ENCODE peak calls at places on chromosomes 1 and 21, in nine cellular contexts. L is GM13977, B is body of pancreas, J is omental fat pad, K is mucosa of descending colon, H is fibroblast of lung, S is PC-9, R is upper lobe of right lung, D is progenitor cell of endocrine pancreas. Q is an unnamed sample.

GRCh38 chr1:173002891-173003582 is 47.7 kb downstream of the TNFSF18 start:
- DNase-seq in J (no peak), R (no peak), K (no peak), D (no peak), S (no peak), L (no peak), B (no peak), H (peak), Q (no peak)

GRCh38 chr1:152328801-152329391 is 3.9 kb upstream of the FLG start:
- DNase-seq in D (no peak), K (no peak), L (no peak), R (no peak), H (no peak), B (no peak), J (no peak), S (no peak), Q (no peak)

GRCh38 chr1:110631836-110632620 is 25.9 kb upstream of the KCNA2 start:
- DNase-seq in K (no peak), R (no peak), H (no peak), B (no peak), J (no peak), L (no peak), D (no peak), S (no peak), Q (no peak)

GRCh38 chr21:39568380-39568779 is 44.4 kb upstream of the B3GALT5 start:
- DNase-seq in L (no peak), K (no peak), J (no peak), R (no peak), B (no peak), S (no peak), H (no peak), D (no peak), Q (no peak)

GRCh38 chr1:152111515-152111968 is 3.7 kb downstream of the TCHH start:
- DNase-seq in D (no peak), H (peak), R (no peak), J (no peak), S (no peak), K (peak), B (no peak), L (peak), Q (no peak)

GRCh38 chr1:246769306-246769705 is 45.1 kb downstream of the SCCPDH start:
- DNase-seq in K (no peak), R (no peak), H (peak), D (no peak), B (no peak), J (no peak), S (no peak), L (no peak), Q (no peak)

GRCh38 chr1:109527846-109528245 is 11.8 kb upstream of the GPR61 start:
- DNase-seq in S (no peak), H (no peak), K (no peak), D (no peak), R (no peak), B (no peak), J (no peak), L (no peak), Q (no peak)

GRCh38 chr1:175313672-175314225 is 121.2 kb upstream of the KIAA0040 start:
- DNase-seq in K (no peak), J (no peak), B (no peak), H (no peak), D (no peak), L (no peak), R (no peak), S (no peak), Q (no peak)

GRCh38 chr1:156077430-156077760 is 4.9 kb downstream of the MEX3A start:
- DNase-seq in R (no peak), D (no peak), H (no peak), B (no peak), L (no peak), J (no peak), S (no peak), K (no peak), Q (no peak)

GRCh38 chr1:26060832-26061574 is 6.4 kb downstream of the TRIM63 start:
- DNase-seq in D (no peak), K (no peak), S (no peak), L (no peak), R (no peak), H (no peak), B (no peak), J (no peak), Q (no peak)

GRCh38 chr1:243325305-243325890 is 69.6 kb downstream of the SDCCAG8 start:
- DNase-seq in B (no peak), J (no peak), H (peak), K (no peak), D (no peak), R (no peak), L (peak), S (peak), Q (no peak)

GRCh38 chr1:85198864-85199263 is 2.0 kb downstream of the SYDE2 start:
- DNase-seq in D (no peak), H (no peak), J (no peak), R (no peak), L (no peak), S (no peak), K (no peak), B (no peak), Q (no peak)

GRCh38 chr21:24705201-24705600 is 902.1 kb downstream of the MRPL39 start:
- DNase-seq in R (no peak), S (no peak), D (no peak), B (no peak), K (no peak), H (peak), J (no peak), L (no peak), Q (no peak)

GRCh38 chr1:229798558-229798957 is 172.5 kb downstream of the URB2 start:
- DNase-seq in L (no peak), K (no peak), S (no peak), D (no peak), J (no peak), B (no peak), R (no peak), H (no peak), Q (no peak)

GRCh38 chr21:45883090-45883489 is 98.5 kb upstream of the COL6A1 start:
- DNase-seq in J (no peak), S (no peak), R (no peak), H (no peak), D (no peak), K (no peak), L (no peak), B (no peak), Q (no peak)

GRCh38 chr1:57296726-57297252 is 127.1 kb downstream of the DAB1 start:
- DNase-seq in H (no peak), S (no peak), D (no peak), J (no peak), R (no peak), K (no peak), B (no peak), L (no peak), Q (no peak)

GRCh38 chr1:44425327-44426082 is 20.4 kb downstream of the RNF220 start:
- DNase-seq in L (no peak), K (no peak), S (no peak), H (no peak), B (no peak), J (no peak), D (no peak), R (no peak), Q (no peak)

GRCh38 chr1:168729405-168729802 is 398 bp upstream of the DPT start:
- DNase-seq in H (no peak), L (no peak), S (no peak), R (no peak), K (no peak), D (no peak), B (no peak), J (no peak), Q (no peak)

GRCh38 chr21:34201441-34201838 is 128.1 kb downstream of the MRPS6 start:
- DNase-seq in D (no peak), S (no peak), R (no peak), B (no peak), L (no peak), K (no peak), J (no peak), H (no peak), Q (no peak)

GRCh38 chr1:244353572-244354091 is 98.1 kb downstream of the ADSS2 start:
- DNase-seq in R (no peak), H (peak), K (peak), J (peak), L (no peak), D (no peak), B (peak), S (peak), Q (peak)

GRCh38 chr1:42877380-42877779 is 31.0 kb downstream of the ZNF691 start:
- DNase-seq in K (no peak), B (no peak), R (no peak), D (no peak), L (no peak), H (no peak), S (no peak), J (no peak), Q (no peak)

GRCh38 chr1:65722461-65722860 is 70.2 kb upstream of the PDE4B start:
- DNase-seq in H (no peak), S (no peak), B (no peak), R (no peak), D (no peak), K (no peak), L (no peak), J (no peak), Q (no peak)

GRCh38 chr1:41261926-41262618 is 20.0 kb upstream of the SCMH1 start:
- DNase-seq in K (no peak), J (no peak), S (no peak), B (no peak), R (no peak), L (no peak), H (no peak), D (no peak), Q (no peak)

GRCh38 chr1:171644805-171645483 is 7.5 kb downstream of the MYOC start:
- DNase-seq in D (peak), B (peak), H (peak), S (peak), J (peak), K (peak), R (no peak), L (peak), Q (peak)

GRCh38 chr1:206559661-206559995 is 52.3 kb downstream of the RASSF5 start:
- DNase-seq in D (no peak), J (no peak), K (no peak), R (no peak), S (no peak), H (no peak), L (no peak), B (no peak), Q (no peak)
- TF ChIP-seq CTCF in D (no peak), J (no peak), K (no peak), R (no peak), S (no peak), H (no peak), L (no peak), B (no peak), Q (no peak)

DNA sequence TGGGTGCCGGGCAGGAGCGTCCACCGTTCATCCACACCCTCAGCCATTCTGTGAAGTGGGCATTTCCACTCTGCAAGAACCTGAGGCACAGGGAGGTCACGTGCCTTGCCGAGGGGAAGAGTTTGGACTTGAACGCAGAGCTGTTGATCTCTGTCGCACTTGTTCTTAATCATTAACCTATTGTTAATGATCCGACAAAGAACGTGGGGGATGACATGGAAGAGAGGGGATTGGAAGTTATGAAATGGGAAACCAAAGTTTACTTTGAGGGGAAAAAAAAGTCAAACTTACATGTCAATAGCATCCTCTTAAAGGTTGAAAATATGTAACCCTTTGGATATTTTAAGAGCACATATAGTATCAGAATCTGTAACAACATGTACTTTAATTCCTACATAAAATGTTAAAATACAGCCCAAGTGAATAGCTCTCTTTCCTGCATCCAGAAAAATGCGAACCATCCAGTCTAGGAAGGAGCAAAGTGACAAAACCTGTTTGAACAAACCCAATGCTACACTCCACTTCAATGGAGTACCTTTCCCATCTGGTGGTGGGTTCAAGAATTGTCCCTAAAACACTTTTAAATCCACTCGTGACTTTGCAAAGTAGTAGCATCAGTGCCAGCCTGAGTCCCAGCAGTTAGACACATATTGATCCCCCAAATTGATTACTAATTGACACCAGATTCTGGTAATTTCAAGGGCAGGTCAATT is 75.5 kb downstream of the SETD4 start:
- DNase-seq in D (no peak), R (no peak), H (no peak), S (peak), B (no peak), K (no peak), L (no peak), J (no peak), Q (no peak)
- TF ChIP-seq CTCF in D (peak), R (no peak), H (no peak), S (peak), B (no peak), K (no peak), L (no peak), J (no peak), Q (no peak)

GRCh38 chr1:52627028-52627427 is 5.9 kb upstream of the SHISAL2A start:
- DNase-seq in H (no peak), S (no peak), D (no peak), R (no peak), L (no peak), J (no peak), K (no peak), B (no peak), Q (no peak)
- TF ChIP-seq CTCF in H (no peak), S (no peak), D (no peak), R (no peak), L (no peak), J (no peak), K (no peak), B (no peak), Q (no peak)

DNA sequence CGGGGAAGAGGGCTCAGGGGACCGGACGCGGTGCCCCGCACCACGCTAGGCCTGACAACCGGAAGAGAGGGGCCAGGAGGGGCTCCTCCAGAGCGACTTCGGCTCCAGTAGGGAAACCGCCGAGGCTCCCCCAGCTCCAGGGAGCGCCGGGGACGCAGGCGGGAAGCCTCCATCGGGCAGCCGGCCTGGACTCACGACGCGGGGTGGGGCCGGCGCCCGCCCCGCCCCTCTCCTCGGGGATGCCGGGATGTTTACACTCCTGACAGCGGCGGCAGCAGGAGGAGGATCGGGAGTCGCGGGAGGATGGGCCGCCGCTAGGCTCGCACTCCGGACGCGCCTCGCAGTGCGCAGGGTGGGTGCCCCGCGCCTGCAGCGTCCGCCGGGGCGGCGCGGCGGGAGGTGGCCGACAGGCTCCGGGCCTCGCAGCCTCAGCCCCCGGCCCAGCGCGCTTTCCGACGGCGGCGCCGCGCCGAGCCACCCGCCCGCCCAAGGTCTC is at the start of gene NEK7:
- DNase-seq in B (peak), K (peak), J (peak), H (peak), S (peak), R (peak), D (peak), L (peak), Q (peak)
- TF ChIP-seq CTCF in B (no peak), K (no peak), J (no peak), H (no peak), S (no peak), R (no peak), D (no peak), L (no peak), Q (no peak)

GRCh38 chr1:157626099-157626498 is 28.2 kb upstream of the FCRL4 start:
- DNase-seq in J (no peak), R (no peak), S (no peak), B (no peak), D (no peak), H (no peak), K (no peak), L (peak), Q (no peak)
- TF ChIP-seq CTCF in J (no peak), R (no peak), S (peak), B (peak), D (peak), H (no peak), K (no peak), L (peak), Q (no peak)

DNA sequence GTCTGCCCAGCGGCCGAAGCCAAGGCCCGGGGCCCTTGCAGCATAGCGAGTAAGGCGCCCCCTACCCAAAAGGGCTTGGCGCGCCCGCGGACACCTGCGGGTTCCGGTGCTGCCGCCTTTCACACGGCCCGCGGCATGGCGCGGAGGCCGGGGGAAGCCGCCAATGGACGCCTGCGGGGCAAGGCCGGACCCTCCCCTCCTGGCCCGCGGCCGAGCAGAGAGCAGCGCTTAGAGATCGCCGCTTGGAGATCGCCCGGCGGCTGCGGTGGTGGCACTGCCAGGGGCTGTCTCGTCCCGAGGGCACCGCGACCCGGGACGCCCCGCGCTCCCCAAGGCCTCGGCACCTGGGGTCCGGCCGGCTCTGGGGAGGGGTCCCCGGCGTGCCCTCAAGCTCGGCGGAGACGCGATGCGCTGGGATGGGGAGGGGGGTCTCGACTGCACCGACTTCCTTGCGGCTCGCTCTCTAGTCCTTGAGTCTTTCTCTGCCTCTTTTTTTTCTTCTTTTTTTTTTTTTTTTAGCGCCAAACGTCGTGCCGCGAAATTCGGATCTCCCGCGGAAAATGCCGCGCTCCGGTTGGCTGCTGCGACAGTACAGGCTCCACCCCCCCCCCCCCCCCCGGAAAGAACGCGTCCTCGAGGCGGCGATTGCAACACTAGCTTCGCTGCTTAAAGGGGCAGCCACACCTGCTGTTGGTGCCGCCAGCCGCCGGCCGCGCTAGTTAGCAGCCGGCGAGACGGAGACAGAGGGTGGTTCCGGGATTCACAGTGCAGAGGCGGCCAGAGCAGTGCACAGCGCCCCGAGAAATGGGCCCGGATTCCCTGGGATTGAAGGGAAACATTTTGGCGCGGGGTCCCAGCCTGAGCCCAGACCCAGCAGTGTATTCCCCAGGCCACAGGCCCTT is at the start of gene E2F2:
- DNase-seq in R (peak), L (peak), S (peak), B (peak), D (peak), K (peak), J (peak), H (peak), Q (peak)
- TF ChIP-seq CTCF in R (peak), L (peak), S (no peak), B (no peak), D (peak), K (no peak), J (no peak), H (peak), Q (peak)

DNA sequence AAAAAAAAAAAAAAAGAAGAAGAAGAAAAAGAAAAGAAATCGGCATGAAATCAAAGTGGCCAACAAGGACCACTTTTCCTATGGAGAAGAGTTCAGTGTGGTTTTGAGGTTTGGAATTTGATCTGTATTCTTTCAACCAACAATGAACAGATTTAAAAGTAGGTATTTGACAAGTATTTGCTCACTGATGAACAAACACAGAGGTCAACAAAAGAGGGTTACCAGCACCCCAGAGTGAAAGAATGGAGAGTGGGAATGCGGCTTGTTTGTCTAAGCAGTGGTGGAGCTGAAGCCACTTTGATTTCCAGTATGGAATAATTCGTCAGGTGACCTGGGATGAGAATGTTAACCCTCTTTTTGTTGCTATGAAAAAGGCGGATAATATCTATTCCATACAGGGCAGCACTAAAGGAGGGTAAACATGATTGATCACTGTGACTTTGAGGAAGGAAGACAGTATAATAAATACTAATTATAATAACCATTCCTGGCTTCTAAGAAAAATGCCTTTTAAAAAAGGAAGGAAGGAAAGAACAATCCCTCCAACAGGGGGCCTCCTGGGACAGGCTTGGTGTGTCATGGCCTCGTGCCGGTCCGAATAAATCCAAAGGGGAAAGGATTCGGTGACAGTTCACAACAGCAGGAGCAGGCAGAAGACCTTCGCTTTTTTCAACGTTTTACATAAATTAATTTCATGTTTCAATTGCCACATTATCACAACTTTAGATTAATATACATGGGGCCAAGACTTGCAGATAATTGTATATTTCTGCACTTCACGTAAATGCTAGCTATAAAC is 37.2 kb upstream of the SIM2 start:
- DNase-seq in L (no peak), H (peak), S (peak), K (no peak), R (no peak), B (peak), J (no peak), D (no peak), Q (no peak)
- TF ChIP-seq CTCF in L (no peak), H (peak), S (peak), K (no peak), R (peak), B (peak), J (no peak), D (peak), Q (no peak)

DNA sequence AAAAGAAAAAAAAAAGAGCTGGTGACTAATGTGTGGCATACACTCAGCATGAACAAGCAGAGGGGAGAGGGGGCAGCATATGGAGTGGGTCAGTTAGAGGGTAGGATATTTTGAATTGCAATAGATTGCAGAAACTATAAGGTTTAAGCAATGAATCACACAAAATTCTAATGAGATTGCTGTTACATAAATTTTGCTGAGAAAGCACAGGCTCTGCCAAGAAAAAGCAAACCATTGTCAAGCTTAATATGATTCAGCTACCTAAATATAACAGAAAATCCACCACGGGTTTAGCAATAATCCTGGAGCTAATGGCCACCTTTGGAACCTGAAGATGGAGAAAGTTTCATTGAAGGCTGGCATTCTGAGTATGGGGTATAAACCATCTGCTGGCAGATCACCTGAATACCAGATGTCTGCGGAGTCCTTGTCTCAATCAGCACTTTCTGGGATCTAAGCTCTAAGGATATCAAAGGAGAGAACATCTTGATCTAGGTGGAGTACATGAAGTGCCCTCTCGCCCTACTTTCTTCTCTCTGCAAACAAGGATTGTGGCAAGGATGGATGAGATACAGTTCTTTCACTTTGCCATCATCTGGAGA is 30.3 kb upstream of the ANGPTL7 start:
- DNase-seq in J (no peak), S (peak), R (no peak), H (peak), B (no peak), K (no peak), D (no peak), L (no peak), Q (no peak)
- TF ChIP-seq CTCF in J (no peak), S (no peak), R (no peak), H (no peak), B (no peak), K (no peak), D (no peak), L (no peak), Q (no peak)

Q was measured in uterus.